ENCODE peak calls at places on chromosomes 2 and 18, in eight cellular contexts. T, H, L, U, Q, F, B and G are unnamed samples.
A peak's percentile ranks its signal among the peaks of the same experiment; 100 is the strongest.

GRCh38 chr18:11752116-11752911 is 63.2 kb downstream of the GNAL start:
- DNase-seq in Q (no peak), U (peak; percentile 80), H (peak; percentile 32), B (no peak), F (peak; percentile 27), L (no peak), T (no peak), G (no peak)

GRCh38 chr2:83282851-83283250 is 1176.2 kb downstream of the SUCLG1 start:
- DNase-seq in Q (no peak), B (no peak), H (no peak), U (no peak), T (no peak), F (no peak), L (no peak), G (no peak)

GRCh38 chr2:106332054-106332453 is 136.2 kb downstream of the RGPD3 start:
- DNase-seq in H (no peak), F (no peak), L (no peak), T (no peak), Q (no peak), U (no peak), B (no peak), G (no peak)

GRCh38 chr18:7303751-7304370 is 73.0 kb downstream of the LRRC30 start:
- DNase-seq in H (no peak), B (no peak), Q (no peak), F (no peak), T (no peak), L (no peak), U (no peak), G (no peak)

GRCh38 chr2:1310866-1311265 is 102.4 kb upstream of the TPO start:
- DNase-seq in T (no peak), H (no peak), U (no peak), L (no peak), F (no peak), B (no peak), Q (no peak), G (no peak)

GRCh38 chr2:39697480-39697879 is 31.8 kb downstream of the TMEM178A start:
- DNase-seq in B (peak; percentile 55), F (peak; percentile 52), Q (no peak), L (no peak), H (no peak), T (peak; percentile 16), U (no peak), G (no peak)

GRCh38 chr2:151992582-151992981 is 106.3 kb downstream of the CACNB4 start:
- DNase-seq in Q (no peak), B (no peak), H (no peak), U (no peak), L (no peak), T (no peak), F (no peak), G (no peak)

GRCh38 chr2:144379891-144380311 is 140.0 kb downstream of the ZEB2 start:
- DNase-seq in H (no peak), T (no peak), U (no peak), B (peak; percentile 69), L (no peak), F (no peak), Q (no peak), G (no peak)

GRCh38 chr2:61993422-61994024 is 88.0 kb downstream of the COMMD1 start:
- DNase-seq in H (peak; percentile 57), Q (no peak), L (peak; percentile 38), U (no peak), B (no peak), T (no peak), F (peak; percentile 41), G (no peak)

GRCh38 chr18:23263551-23264235 is 128.4 kb downstream of the CABLES1 start:
- DNase-seq in F (no peak), U (no peak), T (no peak), B (no peak), L (no peak), H (no peak), Q (no peak), G (no peak)

GRCh38 chr2:41873102-41873501 is 174.7 kb upstream of the PKDCC start:
- DNase-seq in L (no peak), F (no peak), U (no peak), Q (no peak), T (no peak), H (no peak), B (no peak), G (no peak)

GRCh38 chr2:160224060-160224459 is 24.0 kb upstream of the ITGB6 start:
- DNase-seq in U (no peak), B (no peak), Q (no peak), T (no peak), L (peak; percentile 84), F (peak; percentile 99), H (no peak), G (no peak)

GRCh38 chr18:5894215-5894612 is 1.1 kb downstream of the TMEM200C start:
- DNase-seq in T (no peak), H (no peak), Q (no peak), L (no peak), B (no peak), F (no peak), U (no peak), G (no peak)

DNA sequence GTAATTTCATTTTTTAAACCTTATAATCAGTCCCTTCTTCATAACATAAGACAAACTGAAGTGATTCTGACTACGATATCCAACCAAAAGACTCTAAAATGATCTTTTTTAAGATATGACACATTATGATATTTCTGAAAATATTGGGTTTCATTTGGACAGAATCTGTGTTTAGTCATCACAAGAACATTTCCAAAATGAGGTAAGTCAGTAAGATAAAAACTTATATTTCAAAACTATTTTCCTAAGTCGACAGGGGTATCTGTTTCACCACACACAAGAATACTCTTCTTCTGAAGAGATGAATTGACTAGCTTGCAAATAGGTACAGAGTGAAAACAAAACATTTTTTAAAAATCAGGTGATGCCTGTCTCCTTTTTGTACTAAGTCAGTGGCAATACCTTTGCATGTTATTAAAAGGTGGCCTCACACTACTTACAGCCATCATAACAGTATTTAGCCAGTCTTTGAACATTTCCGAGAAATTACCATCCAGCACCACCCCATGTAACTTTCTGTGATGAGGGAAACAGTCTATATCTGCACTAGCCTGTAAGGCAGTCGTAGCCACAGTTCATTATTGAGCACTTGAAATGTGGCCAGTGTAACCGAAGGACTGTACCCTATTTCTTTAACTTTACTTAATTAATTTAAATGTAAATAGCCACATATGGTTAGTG is 13.5 kb downstream of the STK39 start:
- DNase-seq in F (peak; percentile 46), U (no peak), H (no peak), L (no peak), T (no peak), Q (no peak), B (no peak), G (no peak)
- H3K4me3 ChIP-seq in F (no peak overlapping the region), U (no peak overlapping the region), H (no peak overlapping the region), L (no peak overlapping the region), T (no peak overlapping the region), Q (no peak overlapping the region), B (no peak overlapping the region), G (no peak overlapping the region)

GRCh38 chr2:135826561-135826960 is 10.4 kb downstream of the LCT start:
- DNase-seq in B (no peak), U (no peak), T (no peak), F (peak; percentile 9), Q (no peak), H (no peak), L (no peak), G (no peak)
- H3K4me3 ChIP-seq in B (no peak overlapping the region), U (no peak overlapping the region), T (no peak overlapping the region), F (no peak overlapping the region), Q (no peak overlapping the region), H (no peak overlapping the region), L (no peak overlapping the region), G (no peak overlapping the region)

GRCh38 chr2:72144746-72145657 is 2.7 kb downstream of the CYP26B1 start:
- DNase-seq in B (peak; percentile 86), H (peak; percentile 69), U (peak; percentile 92), T (peak; percentile 54), L (peak; percentile 58), Q (no peak), F (no peak), G (peak; percentile 35)
- H3K4me3 ChIP-seq in B (peak overlapping the region; percentile 68), H (peak overlapping the region; percentile 15), U (peak overlapping the region; percentile 65), T (peak overlapping the region; percentile 73), L (peak overlapping the region; percentile 69), Q (peak overlapping the region; percentile 29), F (no peak overlapping the region), G (no peak overlapping the region)

DNA sequence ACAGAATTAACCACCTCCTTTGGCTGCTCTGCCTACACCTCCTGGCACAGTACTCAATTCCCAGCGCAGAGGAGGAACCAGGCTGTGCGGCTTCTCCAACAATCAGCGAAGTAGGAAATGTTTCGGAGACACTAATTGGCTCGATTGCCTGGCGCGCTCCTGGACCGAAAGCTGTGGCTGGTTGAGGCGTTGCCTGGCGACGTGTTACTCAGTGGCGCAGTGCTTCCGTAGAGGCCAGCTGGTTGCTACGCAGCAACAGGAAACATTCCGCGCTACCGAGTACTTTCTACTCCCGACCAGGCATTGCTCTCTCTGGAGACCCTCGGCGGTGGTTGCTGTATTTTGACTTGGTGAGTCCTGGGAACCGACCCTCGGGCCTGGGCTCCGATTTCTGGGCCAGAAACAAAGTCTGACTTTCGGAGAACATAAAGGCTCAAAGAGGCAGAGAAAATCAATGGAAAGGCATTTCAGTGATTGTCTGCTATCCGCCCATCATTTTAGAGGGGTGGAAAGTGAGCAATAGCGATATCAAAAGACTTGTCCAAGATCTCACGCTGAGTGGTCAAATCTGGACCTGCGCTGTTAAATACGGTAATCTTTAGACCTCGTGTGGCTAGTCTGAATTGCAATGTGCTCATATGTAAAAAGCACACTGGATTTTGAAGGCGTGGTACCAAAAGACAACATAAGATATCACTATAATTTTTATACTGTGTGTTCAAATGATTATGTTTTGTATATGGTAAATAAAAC is at the start of gene DNAH6:
- DNase-seq in T (peak; percentile 88), U (peak; percentile 96), H (peak; percentile 77), L (peak; percentile 66), Q (peak; percentile 94), F (peak; percentile 96), B (peak; percentile 95), G (peak; percentile 97)
- H3K4me3 ChIP-seq in T (peak within 1 kb of the TSS; percentile 63), U (peak within 1 kb of the TSS; percentile 79), H (peak within 1 kb of the TSS; percentile 67), L (peak within 1 kb of the TSS; percentile 48), Q (peak within 1 kb of the TSS; percentile 19), F (peak within 1 kb of the TSS; percentile 74), B (peak within 1 kb of the TSS; percentile 81), G (peak within 1 kb of the TSS; percentile 13)

GRCh38 chr2:137261858-137262585 is 496.7 kb downstream of the THSD7B start:
- DNase-seq in U (no peak), B (no peak), L (no peak), H (no peak), Q (no peak), T (no peak), F (no peak), G (no peak)

GRCh38 chr2:137262600-137262999 is 497.3 kb downstream of the THSD7B start:
- DNase-seq in B (no peak), F (no peak), Q (no peak), U (no peak), T (no peak), L (no peak), H (no peak), G (no peak)
- H3K4me3 ChIP-seq in B (no peak overlapping the region), F (no peak overlapping the region), Q (no peak overlapping the region), U (no peak overlapping the region), T (no peak overlapping the region), L (no peak overlapping the region), H (no peak overlapping the region), G (no peak overlapping the region)

GRCh38 chr18:63980896-63981454 is 11.1 kb downstream of the SERPINB8 start:
- DNase-seq in Q (no peak), H (no peak), B (no peak), L (no peak), T (no peak), F (no peak), U (no peak), G (no peak)
- H3K4me3 ChIP-seq in Q (no peak overlapping the region), H (no peak overlapping the region), B (no peak overlapping the region), L (no peak overlapping the region), T (no peak overlapping the region), F (no peak overlapping the region), U (no peak overlapping the region), G (no peak overlapping the region)